ENCODE peak calls at places on chromosomes 3 and 15, in seven cellular contexts. G, Z, M, Q, S, K and U are unnamed samples. For H3K4me1, the result is how much of the 10 kb centered on the place peaks cover.

GRCh38 chr15:87167706-87168105 is 1088.0 kb downstream of the AGBL1 start:
- DNase-seq in Z (no peak), M (no peak), Q (no peak), K (no peak), S (no peak), G (no peak), U (no peak)

GRCh38 chr3:24100694-24101402 is 155.8 kb downstream of the NR1D2 start:
- DNase-seq in Z (no peak), M (no peak), Q (no peak), K (no peak), S (peak), G (no peak), U (no peak)

GRCh38 chr3:33364531-33365128 is 75.6 kb downstream of the UBP1 start:
- DNase-seq in Q (peak), K (no peak), S (peak), G (no peak), M (no peak), Z (no peak), U (no peak)

GRCh38 chr3:90055721-90056120 is 948.3 kb downstream of the EPHA3 start:
- DNase-seq in K (no peak), G (no peak), Z (no peak), Q (no peak), M (no peak), S (peak), U (no peak)

GRCh38 chr15:64163662-64164362 is 990 bp upstream of the PPIB start:
- DNase-seq in M (no peak), S (no peak), G (no peak), Q (peak), K (no peak), Z (no peak), U (no peak)

GRCh38 chr3:73086071-73086494 is 24.6 kb downstream of the EBLN2 start:
- DNase-seq in M (peak), G (peak), Q (peak), Z (peak), K (peak), S (peak), U (peak)

GRCh38 chr15:90230071-90230494 is 3.7 kb downstream of the CIB1 start:
- DNase-seq in Q (no peak), S (no peak), K (no peak), G (no peak), Z (no peak), M (no peak), U (no peak)

GRCh38 chr3:69763458-69763857 is 24.2 kb downstream of the MITF start:
- DNase-seq in Q (no peak), K (no peak), Z (no peak), M (no peak), S (no peak), G (no peak), U (no peak)

GRCh38 chr15:74821091-74821789 is 5.2 kb upstream of the CPLX3 start:
- DNase-seq in Q (peak), M (no peak), S (peak), Z (peak), G (peak), K (no peak), U (no peak)

GRCh38 chr3:114092151-114093000 is 35.8 kb downstream of the QTRT2 start:
- DNase-seq in K (no peak), G (no peak), Z (no peak), Q (peak), M (no peak), S (no peak), U (no peak)
- H3K4me3 ChIP-seq in K (no peak), G (no peak), Z (no peak), Q (peak), M (no peak), S (peak), U (no peak)

GRCh38 chr15:40456738-40457137 is 14.0 kb upstream of the CHST14 start:
- DNase-seq in G (no peak), K (no peak), S (no peak), Z (no peak), M (no peak), Q (no peak), U (peak)

GRCh38 chr15:40458495-40459371 is 12.1 kb upstream of the CHST14 start:
- DNase-seq in G (no peak), K (no peak), M (no peak), Z (no peak), S (no peak), Q (no peak), U (peak)

GRCh38 chr15:40459391-40460015 is 11.3 kb upstream of the CHST14 start:
- DNase-seq in K (no peak), S (no peak), G (no peak), Z (no peak), M (no peak), Q (no peak), U (peak)

GRCh38 chr15:40454904-40455391 is 14.2 kb downstream of the BAHD1 start:
- DNase-seq in K (no peak), Z (no peak), M (no peak), Q (peak), S (peak), G (no peak), U (no peak)

GRCh38 chr15:40456299-40456712 is 14.5 kb upstream of the CHST14 start:
- DNase-seq in S (no peak), M (no peak), Q (no peak), Z (no peak), K (no peak), G (no peak), U (no peak)
- H3K4me1 ChIP-seq in S (under half), M (under half), Q (under half), Z (under half), K (half or more), G (under half), U (half or more)

DNA sequence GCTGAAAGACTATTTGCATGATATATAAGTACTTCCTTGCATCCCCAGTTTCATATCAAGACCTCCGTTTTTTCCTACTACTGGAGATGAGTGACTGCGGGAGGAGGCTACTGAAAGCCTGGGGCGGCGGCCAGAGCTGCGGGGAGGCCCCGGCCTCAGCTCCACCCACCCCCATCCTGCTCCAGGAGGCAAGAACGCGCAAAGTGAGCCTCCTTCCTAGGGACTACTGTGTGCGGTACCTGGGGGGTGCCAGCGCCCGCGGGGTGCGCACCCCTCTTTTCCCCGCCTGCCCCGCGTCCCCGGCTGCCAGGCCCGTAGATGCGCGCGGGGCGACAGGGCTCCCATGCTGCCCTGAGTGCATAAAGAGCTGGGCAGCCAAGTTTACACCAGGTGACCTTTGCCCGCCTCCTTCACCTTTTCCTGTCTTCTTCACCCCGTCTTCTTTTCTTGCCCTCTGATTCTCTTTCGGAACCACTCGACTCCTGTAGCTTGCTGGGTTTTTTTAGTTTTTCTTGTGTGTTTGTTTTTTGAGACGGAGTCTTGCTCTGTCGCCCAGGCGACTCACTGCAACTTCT is 2.5 kb upstream of the USF3 start:
- DNase-seq in G (peak), Z (peak), S (no peak), Q (peak), M (peak), K (no peak), U (peak)
- H3K4me3 ChIP-seq in G (no peak), Z (peak), S (peak), Q (peak), M (peak), K (no peak), U (peak)

GRCh38 chr15:93063796-93064690 is 25.0 kb downstream of the RGMA start:
- DNase-seq in Z (no peak), Q (no peak), G (no peak), S (no peak), K (no peak), M (no peak), U (peak)
- H3K4me1 ChIP-seq in Z (half or more), Q (under half), G (under half), S (under half), K (under half), M (under half), U (under half)

DNA sequence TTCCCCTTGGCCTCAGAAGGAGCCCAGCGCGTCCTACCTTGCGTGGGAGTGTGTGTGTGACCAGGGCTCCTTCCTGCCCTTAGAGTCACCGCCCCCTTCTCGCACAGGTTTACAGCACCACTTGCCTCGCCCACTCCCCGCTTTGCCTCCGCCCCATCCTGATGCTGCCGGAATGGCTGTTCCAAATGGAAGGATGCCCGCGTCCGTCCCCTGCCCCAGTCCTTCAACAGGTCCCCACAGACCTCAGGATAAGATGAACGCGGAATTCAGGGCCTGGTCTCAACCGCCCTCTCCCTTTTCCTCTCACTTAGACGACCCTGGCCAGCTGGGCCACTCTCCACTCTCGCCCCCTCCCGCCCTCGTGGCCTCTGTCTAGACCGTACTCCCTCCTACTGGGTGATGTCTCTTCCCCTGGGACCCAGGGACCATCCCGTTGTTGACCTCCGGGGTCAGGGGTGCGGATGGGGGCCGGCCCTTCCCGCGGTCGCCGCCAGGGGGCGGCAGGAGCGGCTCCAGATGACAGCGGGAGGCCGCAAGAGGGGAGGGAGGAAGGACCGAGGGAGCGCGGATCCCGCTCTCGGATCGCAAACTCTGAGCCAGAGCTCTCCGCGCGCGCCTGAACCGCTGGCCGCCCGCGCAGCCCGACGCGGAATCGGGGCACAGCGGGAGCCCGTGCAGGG is at the start of gene THSD4:
- DNase-seq in G (peak), K (no peak), Z (peak), S (peak), M (peak), Q (peak), U (peak)
- H3K4me3 ChIP-seq in G (peak), K (no peak), Z (peak), S (peak), M (peak), Q (peak), U (peak)

DNA sequence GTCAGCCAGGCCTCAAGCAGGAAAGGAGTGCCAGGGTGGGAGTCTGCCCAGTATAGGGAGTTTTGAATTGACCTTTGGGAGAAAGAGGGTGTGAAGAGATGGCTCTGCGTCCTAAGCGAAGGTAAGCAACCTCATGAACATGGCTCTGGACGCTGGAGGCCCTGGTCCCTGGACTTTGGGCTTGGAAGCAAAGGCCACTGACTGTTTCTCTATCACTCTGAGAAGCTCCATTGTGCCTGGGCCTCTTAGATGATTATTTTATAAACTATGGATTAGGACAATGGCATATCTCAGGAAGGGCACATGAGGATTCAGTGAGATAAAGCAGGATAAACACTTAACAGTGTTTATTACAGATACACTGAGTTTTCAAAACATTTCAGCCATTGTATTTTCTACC is 59.0 kb downstream of the SUCLG2 start:
- DNase-seq in G (no peak), M (no peak), Q (no peak), S (no peak), Z (no peak), K (no peak), U (no peak)
- H3K4me1 ChIP-seq in G (under half), M (under half), Q (under half), S (under half), Z (under half), K (half or more), U (under half)

GRCh38 chr3:50158747-50159146 is 3.6 kb downstream of the SEMA3F start:
- DNase-seq in Z (no peak), K (no peak), Q (no peak), G (no peak), S (no peak), M (no peak), U (no peak)

GRCh38 chr3:50156549-50156948 is 1.4 kb downstream of the SEMA3F start:
- DNase-seq in Q (no peak), M (no peak), S (no peak), G (no peak), Z (no peak), K (no peak), U (no peak)

GRCh38 chr3:50155891-50156290 is 767 bp downstream of the SEMA3F start:
- DNase-seq in K (no peak), Z (peak), S (no peak), Q (no peak), G (no peak), M (no peak), U (no peak)

GRCh38 chr3:50156991-50157493 is 1.9 kb downstream of the SEMA3F start:
- DNase-seq in Z (peak), M (no peak), Q (peak), K (no peak), G (no peak), S (no peak), U (no peak)

GRCh38 chr3:50157821-50158556 is 2.9 kb downstream of the SEMA3F start:
- DNase-seq in M (no peak), G (no peak), S (no peak), Q (peak), K (no peak), Z (no peak), U (no peak)
- H3K4me3 ChIP-seq in M (no peak), G (no peak), S (no peak), Q (no peak), K (no peak), Z (no peak), U (peak)

DNA sequence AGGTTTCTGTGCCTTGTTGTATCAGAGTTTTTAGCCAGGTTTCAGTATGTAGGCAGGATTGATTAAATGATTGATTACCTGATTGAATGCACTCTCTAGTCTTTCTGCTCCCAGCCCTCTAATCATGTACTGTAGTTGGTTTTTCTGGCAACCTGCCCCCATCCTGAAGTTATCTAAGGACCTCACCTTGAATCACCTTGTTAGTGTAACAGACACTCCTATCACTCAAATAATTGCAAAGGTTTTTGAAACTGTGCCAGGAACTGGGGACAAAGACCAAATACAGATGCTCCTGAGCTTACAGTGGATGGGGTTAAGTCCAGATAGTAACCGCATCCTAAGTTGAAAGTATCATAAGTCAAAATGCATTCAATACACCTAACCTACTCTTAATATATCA is 141.5 kb upstream of the EIF1B start:
- DNase-seq in S (no peak), M (no peak), K (no peak), Q (no peak), G (no peak), Z (no peak), U (no peak)
- H3K4me1 ChIP-seq in S (under half), M (under half), K (under half), Q (under half), G (under half), Z (under half), U (under half)

DNA sequence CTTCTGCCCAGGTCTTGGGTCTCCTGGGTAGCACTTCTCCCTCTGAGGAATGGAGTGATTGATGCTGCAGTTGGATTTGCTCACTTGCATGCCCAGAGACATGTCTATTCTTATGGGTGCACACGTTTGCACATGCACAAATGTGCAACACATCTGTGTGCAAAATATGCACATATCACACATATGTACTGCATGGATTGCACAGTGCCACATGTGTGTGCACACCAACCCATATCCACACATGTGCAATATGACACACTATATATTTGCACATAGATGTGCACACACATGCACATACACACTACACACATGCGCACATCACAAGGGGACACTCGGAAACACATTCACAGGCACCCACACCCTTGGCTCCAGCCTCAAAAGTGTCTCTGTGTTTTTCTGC is 671 bp upstream of the SEMA3B start:
- DNase-seq in M (no peak), Q (no peak), G (no peak), K (no peak), S (no peak), Z (no peak), U (no peak)
- H3K4me3 ChIP-seq in M (peak), Q (no peak), G (no peak), K (no peak), S (no peak), Z (no peak), U (no peak)